ENCODE peak calls at places on chromosome X, in five cellular contexts. O is neuronal stem cell, T is mesenchymal stem cell, Y is trophoblast cell, E is H9. R is an unnamed sample.

GRCh38 chrX:3712080-3712869 is 1.2 kb downstream of the PRKX start:
- DNase-seq in O (no peak), T (peak; percentile 35), Y (no peak), E (no peak), R (no peak)

GRCh38 chrX:13482764-13483552 is 86.4 kb upstream of the EGFL6 start:
- DNase-seq in O (no peak), T (no peak), Y (no peak), E (no peak), R (no peak)

GRCh38 chrX:111123125-111123524 is 27.1 kb downstream of the PAK3 start:
- DNase-seq in O (no peak), T (no peak), Y (no peak), E (no peak), R (no peak)

GRCh38 chrX:70970482-70970999 is 39.6 kb upstream of the SLC7A3 start:
- DNase-seq in O (no peak), T (peak; percentile 32), Y (no peak), E (no peak), R (no peak)

GRCh38 chrX:68354869-68355628 is 78.2 kb downstream of the OPHN1 start:
- DNase-seq in O (no peak), T (no peak), Y (no peak), E (no peak), R (no peak)

GRCh38 chrX:12975999-12976558 is 1.2 kb downstream of the TMSB4X start:
- DNase-seq in O (peak; percentile 17), T (peak; percentile 46), Y (no peak), E (no peak), R (no peak)

GRCh38 chrX:70033348-70033747 is 16.4 kb downstream of the AWAT2 start:
- DNase-seq in O (no peak), T (peak; percentile 2), Y (no peak), E (peak; percentile 73), R (peak; percentile 69)

GRCh38 chrX:123906557-123907316 is 46.9 kb downstream of the XIAP start:
- DNase-seq in O (no peak), T (peak; percentile 14), Y (no peak), E (no peak), R (no peak)

GRCh38 chrX:144849141-144849540 is 398.2 kb upstream of the SPANXN1 start:
- DNase-seq in O (no peak), T (no peak), Y (no peak), E (no peak), R (no peak)

GRCh38 chrX:101550825-101551767 is 749 bp downstream of the ARMCX1 start:
- DNase-seq in O (peak; percentile 32), T (peak; percentile 66), Y (no peak), E (peak; percentile 41), R (no peak)

GRCh38 chrX:137988470-137988869 is 422.5 kb downstream of the ZIC3 start:
- DNase-seq in O (no peak), T (no peak), Y (no peak), E (no peak), R (no peak)

GRCh38 chrX:45711231-45711630 is 510.6 kb upstream of the DIPK2B start:
- DNase-seq in O (no peak), T (peak; percentile 9), Y (no peak), E (no peak), R (no peak)

GRCh38 chrX:119189115-119189514 is 47.0 kb upstream of the PGRMC1 start:
- DNase-seq in O (no peak), T (no peak), Y (no peak), E (no peak), R (no peak)

GRCh38 chrX:46279214-46279924 is 265.9 kb downstream of the ZNF674 start:
- DNase-seq in O (no peak), T (no peak), Y (no peak), E (no peak), R (no peak)

GRCh38 chrX:140503230-140503585 is 1.7 kb downstream of the SOX3 start:
- DNase-seq in O (no peak), T (no peak), Y (no peak), E (no peak), R (no peak)

GRCh38 chrX:153836921-153837320 is 6.6 kb upstream of the PDZD4 start:
- DNase-seq in O (no peak), T (no peak), Y (no peak), E (no peak), R (no peak)

GRCh38 chrX:20596856-20597255 is 330.1 kb upstream of the RPS6KA3 start:
- DNase-seq in O (no peak), T (no peak), Y (no peak), E (no peak), R (no peak)

GRCh38 chrX:108735087-108735679 is 1.2 kb downstream of the IRS4 start:
- DNase-seq in O (no peak), T (no peak), Y (no peak), E (peak; percentile 70), R (peak; percentile 50)

GRCh38 chrX:71128915-71129765 is 10.7 kb downstream of the MED12 start:
- DNase-seq in O (no peak), T (peak; percentile 67), Y (peak; percentile 50), E (peak; percentile 57), R (peak; percentile 76)

GRCh38 chrX:53244610-53245009 is 19.6 kb upstream of the KDM5C start:
- DNase-seq in O (no peak), T (no peak), Y (no peak), E (no peak), R (no peak)

GRCh38 chrX:16882702-16883486 is 12.7 kb upstream of the RBBP7 start:
- DNase-seq in O (peak; percentile 48), T (peak; percentile 69), Y (peak; percentile 46), E (peak; percentile 79), R (no peak)

GRCh38 chrX:48957477-48957826 is at the start of gene OTUD5:
- DNase-seq in O (no peak), T (no peak), Y (no peak), E (no peak), R (peak; percentile 76)

GRCh38 chrX:50747471-50747900 is 66.5 kb downstream of the SHROOM4 start:
- DNase-seq in O (peak; percentile 12), T (peak; percentile 35), Y (no peak), E (no peak), R (no peak)

DNA sequence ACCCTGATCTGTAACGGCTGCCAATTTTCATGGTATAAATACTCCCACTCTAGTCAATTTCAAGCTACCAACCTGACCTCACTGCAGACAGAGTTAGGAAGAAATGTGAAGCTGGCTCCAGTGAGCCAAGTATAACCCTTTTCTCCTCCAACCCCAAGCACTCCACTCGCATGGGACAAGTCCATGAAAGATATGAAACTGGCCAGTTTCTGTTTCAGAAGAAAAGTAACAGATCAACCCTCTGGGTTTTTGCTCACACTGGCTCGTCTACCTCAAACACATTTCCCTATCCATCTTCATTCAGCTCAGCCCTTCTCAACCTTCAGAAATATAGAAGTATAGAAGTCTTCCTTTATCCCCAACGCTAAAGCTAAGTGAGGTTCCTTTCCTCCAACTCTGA is 82.4 kb upstream of the NDP start:
- DNase-seq in O (no peak), T (no peak), Y (no peak), E (no peak), R (no peak)
- H2BK12ac ChIP-seq in O (no peak overlapping the region), T (no peak overlapping the region), Y (no peak overlapping the region), E (no peak overlapping the region), R (no peak overlapping the region)

DNA sequence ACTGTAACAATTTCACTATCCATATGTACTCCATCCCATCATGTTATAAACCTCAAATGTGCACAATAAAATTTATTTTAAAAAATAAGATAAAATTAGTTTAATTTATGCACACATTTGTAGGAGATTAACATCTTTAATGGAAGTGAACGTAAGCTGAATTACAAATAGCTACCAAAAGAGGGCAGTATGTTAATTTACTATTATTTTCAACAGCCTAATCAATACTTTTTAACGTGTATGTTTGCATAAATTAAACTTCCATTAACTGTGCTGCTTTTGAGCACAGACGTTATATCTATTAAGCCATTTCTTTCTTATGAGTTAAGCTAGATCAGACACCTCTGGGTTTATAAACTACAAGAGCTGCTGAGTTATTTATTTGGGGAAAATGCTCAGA is 56.5 kb upstream of the PHKA2 start:
- DNase-seq in O (no peak), T (peak; percentile 4), Y (no peak), E (no peak), R (no peak)
- H2BK12ac ChIP-seq in O (no peak overlapping the region), T (no peak overlapping the region), Y (no peak overlapping the region), E (no peak overlapping the region), R (no peak overlapping the region)

GRCh38 chrX:11190745-11191510 is 79.8 kb downstream of the HCCS start:
- DNase-seq in O (no peak), T (no peak), Y (no peak), E (no peak), R (no peak)

GRCh38 chrX:11188664-11189063 is 77.5 kb downstream of the HCCS start:
- DNase-seq in O (no peak), T (no peak), Y (no peak), E (no peak), R (no peak)

GRCh38 chrX:11189097-11189496 is 78.0 kb downstream of the HCCS start:
- DNase-seq in O (no peak), T (no peak), Y (no peak), E (no peak), R (no peak)

GRCh38 chrX:11196476-11196875 is 85.3 kb downstream of the HCCS start:
- DNase-seq in O (no peak), T (no peak), Y (no peak), E (no peak), R (no peak)

DNA sequence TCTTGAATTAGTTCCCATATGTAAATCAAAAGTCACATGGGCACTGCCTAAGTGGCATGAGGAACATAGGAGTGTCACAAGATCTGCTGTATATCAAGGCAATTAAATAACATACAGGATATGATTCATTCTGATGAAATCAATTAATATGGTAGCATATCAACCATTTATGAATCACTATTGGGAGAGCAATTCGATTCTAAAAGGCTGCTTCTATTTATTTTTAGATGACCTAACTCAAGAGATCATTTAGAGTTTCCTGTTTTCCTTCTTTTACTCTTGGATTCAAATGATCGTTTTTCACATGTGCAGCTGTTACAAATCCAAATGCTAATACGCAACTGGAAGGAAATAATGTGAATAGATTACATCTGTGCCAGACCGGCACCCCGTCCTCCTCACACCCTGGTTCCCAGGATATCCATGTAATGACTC is 81.9 kb downstream of the HCCS start:
- DNase-seq in O (no peak), T (peak; percentile 2), Y (no peak), E (no peak), R (no peak)
- H2BK12ac ChIP-seq in O (no peak overlapping the region), T (no peak overlapping the region), Y (no peak overlapping the region), E (no peak overlapping the region), R (no peak overlapping the region)

DNA sequence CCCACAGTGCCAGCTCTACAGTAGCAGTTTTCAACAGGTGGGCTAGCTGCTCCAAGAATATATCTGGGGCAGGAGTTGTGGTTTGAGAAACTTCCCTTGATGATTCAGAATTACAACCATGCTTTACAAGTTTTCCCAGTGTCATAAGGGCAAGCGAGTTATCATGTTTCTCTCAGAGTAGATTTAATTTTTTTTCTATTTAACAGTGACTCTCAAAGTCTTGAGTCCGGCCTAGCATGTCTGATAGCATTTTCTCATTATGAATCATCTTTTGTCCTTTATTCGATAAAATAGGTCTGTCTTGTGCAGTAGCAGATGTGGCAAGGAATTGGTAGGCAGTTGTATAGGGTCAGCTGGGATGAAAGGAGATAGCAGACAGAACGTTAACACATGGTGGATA is 62.2 kb upstream of the SPANXD start:
- DNase-seq in O (no peak), T (no peak), Y (no peak), E (no peak), R (no peak)
- H2BK12ac ChIP-seq in O (no peak overlapping the region), T (no peak overlapping the region), Y (no peak overlapping the region), E (no peak overlapping the region), R (no peak overlapping the region)

GRCh38 chrX:40066700-40067099 is 31.1 kb downstream of the BCOR start:
- DNase-seq in O (no peak), T (no peak), Y (no peak), E (no peak), R (no peak)
- H2BK12ac ChIP-seq in O (no peak overlapping the region), T (no peak overlapping the region), Y (no peak overlapping the region), E (no peak overlapping the region), R (no peak overlapping the region)